ENCODE peak calls at places on chromosomes 4 and X, in nine cellular contexts. K is left ventricle myocardium inferior; A is caudate nucleus; O is H9; Y is heart left ventricle; P is left lung; D is naive thymus-derived CD4-positive, alpha-beta T cell; V is hepatocyte; C is tibial artery. J is an unnamed sample.

GRCh38 chrX:9182041-9182440 is 148.1 kb upstream of the FAM9B start:
- DNase-seq in A (no peak), D (no peak), C (no peak), Y (no peak), P (no peak), O (no peak), V (no peak), K (no peak), J (no peak)

GRCh38 chr4:62225972-62226371 is 1025.8 kb downstream of the ADGRL3 start:
- DNase-seq in K (no peak), O (no peak), C (no peak), P (no peak), Y (no peak), A (no peak), V (no peak), D (no peak), J (no peak)

GRCh38 chrX:150983526-150984163 is 510 bp downstream of the HMGB3 start:
- DNase-seq in V (peak), K (no peak), A (no peak), D (no peak), Y (no peak), C (no peak), P (no peak), O (no peak), J (no peak)

GRCh38 chrX:68249904-68250303 is 183.4 kb downstream of the OPHN1 start:
- DNase-seq in D (no peak), A (no peak), K (no peak), Y (no peak), O (no peak), C (no peak), P (no peak), V (no peak), J (no peak)

GRCh38 chrX:138128025-138128671 is 562.2 kb downstream of the ZIC3 start:
- DNase-seq in K (no peak), V (peak), O (peak), Y (no peak), C (no peak), P (no peak), A (no peak), D (peak), J (peak)

GRCh38 chrX:50618788-50619558 is 148.3 kb upstream of the DGKK start:
- DNase-seq in P (no peak), C (no peak), A (no peak), V (no peak), D (no peak), O (no peak), Y (peak), K (no peak), J (no peak)

GRCh38 chr4:159382875-159383568 is 280.1 kb downstream of the RAPGEF2 start:
- DNase-seq in K (no peak), V (peak), P (no peak), A (no peak), O (peak), Y (no peak), C (no peak), D (no peak), J (no peak)

GRCh38 chrX:120334603-120335002 is 23.3 kb upstream of the TMEM255A start:
- DNase-seq in V (no peak), C (no peak), D (no peak), K (no peak), A (no peak), O (no peak), Y (no peak), P (no peak), J (no peak)

GRCh38 chr4:10722957-10723356 is 38.4 kb upstream of the CLNK start:
- DNase-seq in D (peak), A (no peak), V (no peak), C (no peak), K (no peak), P (no peak), O (no peak), Y (no peak), J (no peak)

GRCh38 chr4:27001398-27002164 is 140.9 kb downstream of the STIM2 start:
- DNase-seq in C (no peak), A (no peak), K (no peak), O (no peak), V (no peak), P (no peak), Y (no peak), D (no peak), J (no peak)

GRCh38 chr4:6584865-6585264 is 9.9 kb downstream of the MAN2B2 start:
- DNase-seq in C (no peak), Y (no peak), V (no peak), O (no peak), A (no peak), P (no peak), K (no peak), D (no peak), J (no peak)

GRCh38 chr4:8205749-8206611 is 6.9 kb downstream of the SH3TC1 start:
- DNase-seq in V (no peak), D (no peak), K (no peak), A (no peak), C (no peak), P (no peak), Y (no peak), O (no peak), J (no peak)

GRCh38 chrX:3712080-3712869 is 1.2 kb downstream of the PRKX start:
- DNase-seq in P (peak), Y (no peak), V (peak), C (peak), O (no peak), K (no peak), D (peak), A (no peak), J (peak)

GRCh38 chr4:46856347-46856746 is 52.7 kb downstream of the COX7B2 start:
- DNase-seq in P (no peak), V (no peak), A (no peak), Y (no peak), O (no peak), C (no peak), D (no peak), K (no peak), J (no peak)

GRCh38 chr4:73257995-73258667 is 467 bp downstream of the ANKRD17 start:
- DNase-seq in V (peak), D (no peak), P (peak), K (no peak), A (no peak), O (peak), Y (peak), C (peak), J (peak)

GRCh38 chr4:80070880-80071620 is 2.0 kb downstream of the ANTXR2 start:
- DNase-seq in D (no peak), C (no peak), A (no peak), O (no peak), P (no peak), Y (no peak), K (no peak), V (peak), J (no peak)

GRCh38 chr4:113407409-113407808 is 354.1 kb downstream of the CAMK2D start:
- DNase-seq in A (no peak), P (no peak), V (no peak), O (peak), C (no peak), Y (no peak), K (no peak), D (no peak), J (no peak)

GRCh38 chr4:113404846-113405245 is 355.4 kb downstream of the ANK2 start:
- DNase-seq in A (no peak), O (no peak), V (no peak), D (no peak), Y (no peak), C (no peak), K (no peak), P (no peak), J (peak)

GRCh38 chr4:113404167-113404571 is 354.7 kb downstream of the ANK2 start:
- DNase-seq in O (no peak), V (peak), Y (no peak), D (no peak), P (no peak), K (no peak), A (no peak), C (no peak), J (no peak)

GRCh38 chr4:113406723-113407016 is 354.9 kb downstream of the CAMK2D start:
- DNase-seq in A (no peak), K (no peak), O (no peak), P (no peak), Y (no peak), V (no peak), D (no peak), C (no peak), J (no peak)

GRCh38 chr4:113405874-113406722 is 355.4 kb downstream of the CAMK2D start:
- DNase-seq in A (no peak), C (no peak), D (no peak), Y (no peak), P (no peak), O (no peak), V (no peak), K (no peak), J (no peak)
- H3K27ac ChIP-seq in A (no peak), C (no peak), D (no peak), Y (no peak), P (no peak), O (no peak), V (no peak), K (no peak), J (no peak)

GRCh38 chr4:108696160-108696559 is 45.8 kb downstream of the OSTC start:
- DNase-seq in O (no peak), A (no peak), P (no peak), Y (no peak), V (no peak), C (no peak), D (no peak), K (no peak), J (no peak)

GRCh38 chr4:108703370-108703769 is 53.0 kb downstream of the OSTC start:
- DNase-seq in K (no peak), O (no peak), V (no peak), D (no peak), C (no peak), P (no peak), A (no peak), Y (no peak), J (no peak)

GRCh38 chr4:108702960-108703359 is 52.6 kb downstream of the OSTC start:
- DNase-seq in C (no peak), O (no peak), A (no peak), D (peak), Y (no peak), P (no peak), V (no peak), K (no peak), J (no peak)

GRCh38 chr4:108703966-108704365 is 53.6 kb downstream of the OSTC start:
- DNase-seq in Y (no peak), D (no peak), A (no peak), K (no peak), V (no peak), C (no peak), O (no peak), P (no peak), J (no peak)

DNA sequence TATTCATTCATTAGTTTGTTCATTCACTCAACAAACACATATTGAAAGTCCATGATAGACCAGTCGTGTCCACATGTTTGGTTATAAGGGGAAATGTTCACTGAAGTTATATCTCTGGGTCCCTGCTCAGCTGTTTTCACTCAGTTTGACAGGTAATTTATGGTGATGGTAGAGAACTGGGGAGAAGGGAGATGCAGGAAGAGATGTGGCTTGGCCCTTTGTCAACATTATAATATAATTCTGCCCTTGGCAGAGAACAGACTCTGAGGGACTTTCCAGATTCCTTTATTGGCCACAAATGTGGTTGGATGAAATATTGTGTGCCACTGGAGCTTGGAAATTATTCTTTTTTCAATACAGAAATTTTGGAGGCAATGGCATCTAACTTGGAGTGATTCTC is 50.0 kb downstream of the OSTC start:
- DNase-seq in O (no peak), A (no peak), D (no peak), Y (no peak), K (no peak), V (no peak), P (no peak), C (no peak), J (no peak)
- H3K27ac ChIP-seq in O (no peak), A (no peak), D (no peak), Y (no peak), K (no peak), V (no peak), P (no peak), C (no peak), J (no peak)

GRCh38 chrX:38939067-38939466 is 137.8 kb downstream of the MID1IP1 start:
- DNase-seq in Y (no peak), V (no peak), O (no peak), A (no peak), K (no peak), P (no peak), D (no peak), C (peak), J (no peak)
- H3K27ac ChIP-seq in Y (no peak), V (no peak), O (no peak), A (no peak), K (no peak), P (no peak), D (no peak), C (peak), J (no peak)

GRCh38 chr4:177297781-177298391 is 11.8 kb upstream of the NEIL3 start:
- DNase-seq in K (no peak), C (no peak), O (no peak), Y (no peak), P (no peak), A (no peak), V (no peak), D (no peak), J (no peak)

GRCh38 chr4:177290780-177291179 is 18.9 kb upstream of the NEIL3 start:
- DNase-seq in K (no peak), A (no peak), D (no peak), C (no peak), V (no peak), P (no peak), O (no peak), Y (no peak), J (no peak)

GRCh38 chr4:177292171-177292570 is 17.5 kb upstream of the NEIL3 start:
- DNase-seq in O (no peak), P (no peak), Y (no peak), C (no peak), D (no peak), A (no peak), V (no peak), K (no peak), J (no peak)

GRCh38 chr4:177293208-177294018 is 16.3 kb upstream of the NEIL3 start:
- DNase-seq in P (no peak), Y (no peak), C (no peak), O (no peak), A (no peak), K (no peak), V (no peak), D (no peak), J (no peak)
- H3K27ac ChIP-seq in P (no peak), Y (no peak), C (no peak), O (no peak), A (no peak), K (no peak), V (no peak), D (no peak), J (no peak)

GRCh38 chrX:153074262-153074899 is 2.1 kb downstream of the PNMA6A start:
- DNase-seq in O (no peak), V (no peak), C (no peak), P (no peak), Y (no peak), D (no peak), A (no peak), K (no peak), J (no peak)
- H3K27ac ChIP-seq in O (no peak), V (no peak), C (no peak), P (no peak), Y (no peak), D (no peak), A (no peak), K (no peak), J (no peak)

GRCh38 chr4:153433753-153434105 is 32.4 kb upstream of the TMEM131L start:
- DNase-seq in C (no peak), O (no peak), Y (no peak), A (no peak), P (no peak), V (no peak), K (no peak), D (no peak), J (no peak)

GRCh38 chr4:153434190-153434589 is 32.0 kb upstream of the TMEM131L start:
- DNase-seq in P (no peak), K (no peak), V (no peak), C (no peak), A (no peak), D (no peak), Y (no peak), O (no peak), J (no peak)

GRCh38 chr4:153427363-153428071 is 38.6 kb upstream of the TMEM131L start:
- DNase-seq in C (no peak), V (no peak), A (no peak), K (no peak), D (no peak), P (no peak), Y (no peak), O (no peak), J (no peak)

GRCh38 chr4:153428816-153429592 is 37.2 kb upstream of the TMEM131L start:
- DNase-seq in K (no peak), V (no peak), D (peak), P (no peak), Y (no peak), A (no peak), C (no peak), O (no peak), J (no peak)

GRCh38 chr4:153432971-153433752 is 33.0 kb upstream of the TMEM131L start:
- DNase-seq in Y (peak), D (peak), C (peak), P (peak), K (peak), A (peak), V (peak), O (peak), J (peak)
- H3K27ac ChIP-seq in Y (no peak), D (peak), C (peak), P (no peak), K (peak), A (no peak), V (no peak), O (no peak), J (no peak)

DNA sequence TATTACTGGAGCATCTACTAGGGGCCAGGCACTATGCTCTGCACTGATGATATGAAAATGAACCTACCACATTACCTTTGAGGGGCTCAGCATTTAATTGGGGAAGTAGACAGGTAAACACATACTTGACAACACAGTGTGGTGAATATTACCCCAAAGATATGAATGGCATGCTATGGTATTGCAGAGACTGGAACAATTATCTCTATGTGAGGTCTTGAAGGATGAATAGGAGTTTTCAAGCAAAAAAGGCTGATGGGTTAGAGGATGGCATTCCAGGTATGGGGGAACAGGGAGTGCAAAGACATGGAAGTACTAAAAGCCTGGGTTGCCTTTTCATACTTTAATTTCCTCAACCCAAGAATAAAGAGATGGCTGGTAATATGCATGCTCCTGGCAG is 59.1 kb upstream of the CAPN6 start:
- DNase-seq in O (no peak), P (no peak), K (no peak), V (no peak), A (no peak), Y (no peak), C (no peak), D (no peak), J (no peak)
- H3K27ac ChIP-seq in O (no peak), P (no peak), K (no peak), V (no peak), A (no peak), Y (no peak), C (no peak), D (no peak), J (no peak)

GRCh38 chrX:10577863-10578262 is 42.5 kb downstream of the MID1 start:
- DNase-seq in P (no peak), V (no peak), D (no peak), K (no peak), O (no peak), A (no peak), C (no peak), Y (no peak), J (no peak)
- H3K27ac ChIP-seq in P (no peak), V (peak), D (no peak), K (peak), O (no peak), A (no peak), C (no peak), Y (no peak), J (no peak)